ENCODE peak calls at places on chromosomes 1 and 21, in seven cellular contexts. O, D, B, K, M, Z and W are unnamed samples.

GRCh38 chr1:17984510-17985085 is 123.0 kb upstream of the IGSF21 start:
- DNase-seq in O (peak; percentile 28), D (no peak), B (no peak), K (no peak), M (no peak), Z (no peak), W (peak; percentile 12)

GRCh38 chr1:8427493-8427892 is 109.6 kb downstream of the SLC45A1 start:
- DNase-seq in O (no peak), D (no peak), B (no peak), K (no peak), M (no peak), Z (no peak), W (no peak)

GRCh38 chr1:224565186-224565585 is 50.9 kb upstream of the CNIH3 start:
- DNase-seq in O (peak; percentile 16), D (no peak), B (peak; percentile 40), K (no peak), M (no peak), Z (peak; percentile 46), W (no peak)

GRCh38 chr1:202892501-202892900 is 3.6 kb upstream of the RABIF start:
- DNase-seq in O (no peak), D (no peak), B (no peak), K (no peak), M (no peak), Z (no peak), W (no peak)

GRCh38 chr1:19179597-19180271 is 30.3 kb downstream of the UBR4 start:
- DNase-seq in O (no peak), D (no peak), B (no peak), K (no peak), M (no peak), Z (no peak), W (no peak)

GRCh38 chr1:37718901-37719571 is 26.7 kb downstream of the CDCA8 start:
- DNase-seq in O (no peak), D (no peak), B (no peak), K (no peak), M (no peak), Z (no peak), W (no peak)

GRCh38 chr1:44242761-44243160 is 29.5 kb downstream of the DMAP1 start:
- DNase-seq in O (no peak), D (no peak), B (no peak), K (no peak), M (no peak), Z (no peak), W (no peak)

GRCh38 chr21:40622531-40622930 is 224.4 kb downstream of the DSCAM start:
- DNase-seq in O (no peak), D (no peak), B (no peak), K (no peak), M (no peak), Z (no peak), W (no peak)

GRCh38 chr1:22457356-22457755 is 5.7 kb downstream of the ZBTB40 start:
- DNase-seq in O (no peak), D (no peak), B (no peak), K (no peak), M (no peak), Z (no peak), W (no peak)

DNA sequence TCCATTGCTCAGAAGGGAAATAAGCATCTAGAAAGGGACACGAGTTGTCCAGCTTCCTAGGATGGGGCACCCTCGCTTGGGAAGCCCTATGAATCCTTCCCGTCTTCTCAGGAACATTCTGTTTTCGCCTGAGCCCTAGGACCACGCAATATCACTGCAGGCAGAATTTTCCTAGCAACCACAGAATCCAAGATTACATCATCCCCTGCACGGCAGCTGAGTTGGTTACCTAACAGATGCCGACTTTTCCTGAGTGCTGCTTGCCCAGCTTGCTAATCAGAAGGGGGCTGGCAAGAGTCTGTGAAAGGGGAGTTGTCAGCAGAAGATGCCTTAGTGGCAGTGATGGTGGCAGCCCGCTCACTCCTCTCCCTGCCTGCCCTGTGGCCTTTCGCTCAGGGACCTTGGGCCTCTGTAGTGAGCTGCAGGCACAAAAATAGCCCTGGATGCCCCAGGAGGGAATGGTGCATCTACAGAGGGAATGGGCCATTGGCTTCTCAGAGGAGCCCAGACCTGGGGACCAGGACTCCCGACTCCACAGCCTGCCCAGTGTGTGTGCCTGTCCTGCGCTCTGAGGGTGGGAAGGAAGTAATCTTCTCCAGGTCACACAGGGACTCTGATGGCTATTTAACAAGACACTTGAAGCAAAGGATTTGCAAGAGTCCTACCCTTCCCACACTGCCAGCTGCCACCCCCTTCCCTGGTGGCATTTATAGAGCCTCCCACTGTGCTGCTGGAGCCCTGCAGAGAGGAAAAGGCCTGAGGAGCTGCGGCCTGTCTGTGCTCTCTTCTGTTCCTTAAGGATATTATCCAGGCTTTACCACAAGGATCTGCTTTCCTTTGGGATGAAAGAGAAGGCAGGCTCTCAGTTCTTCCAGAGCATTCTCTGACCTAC is 28.9 kb upstream of the CLSTN1 start:
- DNase-seq in O (no peak), D (no peak), B (no peak), K (no peak), M (peak; percentile 50), Z (no peak), W (peak; percentile 73)
- H3K27ac ChIP-seq in O (no peak overlapping the region), D (no peak overlapping the region), B (no peak overlapping the region), K (no peak overlapping the region), M (peak overlapping the region; percentile 51), Z (no peak overlapping the region), W (no peak overlapping the region)

GRCh38 chr21:45994738-45995685 is 13.4 kb downstream of the COL6A1 start:
- DNase-seq in O (peak; percentile 9), D (no peak), B (peak; percentile 30), K (peak; percentile 11), M (peak; percentile 21), Z (peak; percentile 39), W (no peak)
- H3K36me3 ChIP-seq in O (no peaks in the 10 kb centered on the region), D (peaks cover 4% of the 10 kb centered on the region), B (peaks cover 28% of the 10 kb centered on the region), K (peaks cover 88% of the 10 kb centered on the region), M (no peaks in the 10 kb centered on the region), Z (peaks cover 47% of the 10 kb centered on the region), W (no peaks in the 10 kb centered on the region)

DNA sequence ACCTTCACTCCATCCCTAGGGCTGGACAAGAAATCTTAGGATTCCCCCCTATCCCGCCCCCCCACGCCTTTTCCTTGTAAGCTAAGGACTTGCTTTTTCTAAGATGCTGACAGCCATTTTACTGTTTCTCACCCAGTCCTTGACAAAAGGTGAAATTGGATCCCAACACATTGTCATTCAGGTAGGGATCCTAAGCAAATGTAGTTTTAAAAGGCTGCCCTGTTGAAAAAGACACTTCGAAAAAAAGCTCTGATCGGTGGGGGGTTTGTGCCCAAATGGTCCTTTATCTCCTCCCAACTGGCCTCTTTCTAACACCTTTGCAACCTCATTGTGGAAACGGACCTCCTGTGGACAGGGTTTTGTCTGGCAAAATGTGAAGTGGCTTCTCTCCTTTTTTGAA is 2.9 kb downstream of the CACHD1 start:
- DNase-seq in O (no peak), D (no peak), B (no peak), K (no peak), M (no peak), Z (no peak), W (no peak)
- H3K27ac ChIP-seq in O (no peak overlapping the region), D (no peak overlapping the region), B (no peak overlapping the region), K (no peak overlapping the region), M (peak overlapping the region; percentile 96), Z (no peak overlapping the region), W (no peak overlapping the region)

GRCh38 chr1:151315565-151316235 is 11.5 kb downstream of the PI4KB start:
- DNase-seq in O (no peak), D (no peak), B (no peak), K (no peak), M (no peak), Z (no peak), W (no peak)
- H3K36me3 ChIP-seq in O (no peaks in the 10 kb centered on the region), D (peaks cover 2% of the 10 kb centered on the region), B (peaks cover 87% of the 10 kb centered on the region), K (peaks cover 61% of the 10 kb centered on the region), M (no peaks in the 10 kb centered on the region), Z (peaks cover 96% of the 10 kb centered on the region), W (peaks cover 50% of the 10 kb centered on the region)

DNA sequence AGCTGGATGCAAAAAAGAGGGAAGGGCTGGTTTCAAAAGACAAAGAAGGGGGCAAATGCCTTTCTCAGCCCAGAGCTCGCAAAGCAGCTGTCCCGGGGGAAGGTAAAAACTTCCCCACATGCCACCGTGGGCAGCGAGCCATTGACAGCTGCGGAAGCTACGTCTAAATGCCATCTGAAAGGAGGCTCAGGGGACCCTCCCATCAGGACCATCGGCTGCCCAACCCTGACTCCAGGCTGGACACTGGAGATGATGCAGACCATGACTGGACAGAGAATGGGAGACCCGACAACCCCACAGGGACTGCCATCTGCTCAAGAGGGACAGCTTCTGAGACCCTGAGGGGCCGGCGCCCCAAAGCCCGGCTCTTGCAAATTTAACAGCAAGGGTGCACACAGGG is 92.2 kb downstream of the STUM start:
- DNase-seq in O (peak; percentile 8), D (no peak), B (no peak), K (no peak), M (peak; percentile 22), Z (peak; percentile 28), W (no peak)
- H3K27ac ChIP-seq in O (no peak overlapping the region), D (no peak overlapping the region), B (no peak overlapping the region), K (peak overlapping the region; percentile 51), M (peak overlapping the region; percentile 83), Z (no peak overlapping the region), W (no peak overlapping the region)

DNA sequence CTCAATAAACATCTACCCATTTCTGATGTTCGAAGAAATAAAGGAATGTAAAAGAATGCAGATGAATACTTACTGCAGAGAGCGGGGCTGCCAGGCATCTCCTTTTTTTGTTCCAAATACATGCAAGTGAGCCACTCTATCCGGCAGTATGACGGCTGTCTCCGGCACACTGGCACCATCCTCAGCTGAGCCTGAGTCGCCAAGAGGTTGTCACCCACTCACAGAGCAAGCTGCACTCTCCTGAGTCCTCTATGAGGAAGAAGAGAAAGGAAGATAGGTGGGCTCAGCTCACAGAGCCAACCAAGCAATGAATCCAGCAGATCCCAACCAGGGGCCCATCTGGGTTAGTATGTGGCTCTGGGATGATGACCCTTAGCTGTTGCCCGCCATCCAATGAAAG is 65.3 kb downstream of the CD46 start:
- DNase-seq in O (no peak), D (no peak), B (no peak), K (no peak), M (peak; percentile 11), Z (no peak), W (no peak)
- H3K36me3 ChIP-seq in O (no peaks in the 10 kb centered on the region), D (peaks cover 15% of the 10 kb centered on the region), B (peaks cover 73% of the 10 kb centered on the region), K (peaks cover 92% of the 10 kb centered on the region), M (no peaks in the 10 kb centered on the region), Z (peaks cover 88% of the 10 kb centered on the region), W (no peaks in the 10 kb centered on the region)

GRCh38 chr1:183235503-183235902 is 49.4 kb downstream of the LAMC2 start:
- DNase-seq in O (no peak), D (no peak), B (no peak), K (no peak), M (no peak), Z (no peak), W (no peak)
- H3K27ac ChIP-seq in O (no peak overlapping the region), D (peak overlapping the region; percentile 68), B (peak overlapping the region; percentile 64), K (peak overlapping the region; percentile 86), M (peak overlapping the region; percentile 92), Z (peak overlapping the region; percentile 69), W (peak overlapping the region; percentile 85)

GRCh38 chr1:40313958-40314720 is 2.9 kb downstream of the COL9A2 start:
- DNase-seq in O (no peak), D (no peak), B (no peak), K (no peak), M (no peak), Z (no peak), W (no peak)
- H3K36me3 ChIP-seq in O (no peaks in the 10 kb centered on the region), D (no peaks in the 10 kb centered on the region), B (no peaks in the 10 kb centered on the region), K (no peaks in the 10 kb centered on the region), M (no peaks in the 10 kb centered on the region), Z (no peaks in the 10 kb centered on the region), W (no peaks in the 10 kb centered on the region)

DNA sequence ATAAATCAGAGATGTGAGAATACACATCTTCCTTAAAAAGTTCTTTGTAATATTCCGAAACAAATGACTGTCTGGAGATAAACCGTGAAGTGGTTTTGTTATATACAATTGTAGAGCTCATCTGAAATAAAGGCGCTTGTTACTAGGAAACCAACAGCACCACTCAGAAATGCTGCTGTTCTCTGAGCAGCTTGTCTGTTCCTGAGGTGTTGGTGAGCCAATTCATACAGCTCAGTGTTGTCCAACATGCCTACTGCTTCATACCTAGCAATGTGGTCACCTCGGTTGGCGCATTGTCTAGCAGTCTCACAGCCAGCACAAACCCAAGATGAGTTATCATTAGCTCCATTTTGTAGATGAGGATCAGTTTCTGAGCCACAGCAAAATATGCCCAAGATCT is 44.4 kb downstream of the GFI1 start:
- DNase-seq in O (peak; percentile 15), D (no peak), B (no peak), K (no peak), M (no peak), Z (no peak), W (no peak)
- H3K27ac ChIP-seq in O (peak overlapping the region; percentile 46), D (no peak overlapping the region), B (no peak overlapping the region), K (no peak overlapping the region), M (no peak overlapping the region), Z (no peak overlapping the region), W (no peak overlapping the region)